ENCODE peak calls at places on chromosomes 6 and 20, in four cellular contexts. H is adrenal gland; I is astrocyte of the cerebellum; R is CD4-positive, CD25-positive, alpha-beta regulatory T cell. N is an unnamed sample.

GRCh38 chr20:36950432-36951197 is 893 bp downstream of the SAMHD1 start:
- DNase-seq in H (no peak), I (no peak), R (peak; percentile 49), N (no peak)

GRCh38 chr20:56710577-56711465 is 81.7 kb downstream of the TFAP2C start:
- DNase-seq in H (no peak), I (peak; percentile 18), R (no peak), N (peak; percentile 48)

GRCh38 chr20:50690979-50691584 is at the start of gene RIPOR3:
- DNase-seq in H (no peak), I (no peak), R (no peak), N (no peak)

GRCh38 chr6:143885116-143885515 is 20.8 kb downstream of the ZC2HC1B start:
- DNase-seq in H (no peak), I (no peak), R (no peak), N (no peak)

GRCh38 chr6:42450314-42451145 is 1.2 kb downstream of the TRERF1 start:
- DNase-seq in H (peak; percentile 32), I (no peak), R (no peak), N (no peak)

GRCh38 chr6:56292505-56293181 is 45.3 kb upstream of the COL21A1 start:
- DNase-seq in H (peak; percentile 41), I (peak; percentile 62), R (no peak), N (peak; percentile 71)

GRCh38 chr6:139839506-139840156 is 465.2 kb upstream of the CITED2 start:
- DNase-seq in H (peak; percentile 22), I (no peak), R (no peak), N (no peak)

GRCh38 chr6:138972226-138972665 is 15.8 kb downstream of the REPS1 start:
- DNase-seq in H (no peak), I (no peak), R (no peak), N (no peak)

GRCh38 chr6:24775520-24776058 is 852 bp downstream of the GMNN start:
- DNase-seq in H (no peak), I (peak; percentile 23), R (no peak), N (no peak)

GRCh38 chr6:151763303-151763702 is 44.2 kb upstream of the ESR1 start:
- DNase-seq in H (no peak), I (peak; percentile 38), R (no peak), N (no peak)

GRCh38 chr20:51366155-51366886 is 176.2 kb downstream of the NFATC2 start:
- DNase-seq in H (no peak), I (peak; percentile 99), R (no peak), N (peak; percentile 98)

GRCh38 chr6:147441751-147442150 is 66.7 kb upstream of the SAMD5 start:
- DNase-seq in H (no peak), I (no peak), R (no peak), N (no peak)

GRCh38 chr6:153048631-153049030 is 46.1 kb upstream of the MTRF1L start:
- DNase-seq in H (no peak), I (no peak), R (no peak), N (no peak)

GRCh38 chr6:111177131-111177530 is 89.8 kb downstream of the SLC16A10 start:
- DNase-seq in H (no peak), I (no peak), R (no peak), N (no peak)

GRCh38 chr6:20542927-20543602 is 8.8 kb downstream of the CDKAL1 start:
- DNase-seq in H (no peak), I (peak; percentile 92), R (no peak), N (peak; percentile 57)

GRCh38 chr20:62889411-62889810 is 27.8 kb upstream of the TCFL5 start:
- DNase-seq in H (no peak), I (no peak), R (no peak), N (no peak)

GRCh38 chr6:149895702-149896310 is 2.1 kb downstream of the RAET1E start:
- DNase-seq in H (peak; percentile 63), I (peak; percentile 43), R (peak; percentile 19), N (peak; percentile 65)

GRCh38 chr20:18428490-18429173 is 38.2 kb downstream of the DZANK1 start:
- DNase-seq in H (peak; percentile 23), I (no peak), R (no peak), N (peak; percentile 3)

GRCh38 chr6:12718025-12718424 is 1.5 kb downstream of the PHACTR1 start:
- DNase-seq in H (no peak), I (no peak), R (no peak), N (peak; percentile 10)

GRCh38 chr6:65259982-65260381 is 447.0 kb downstream of the EYS start:
- DNase-seq in H (no peak), I (no peak), R (no peak), N (no peak)

GRCh38 chr6:128327890-128328289 is 192.5 kb downstream of the PTPRK start:
- DNase-seq in H (no peak), I (no peak), R (peak; percentile 24), N (no peak)

GRCh38 chr6:90286884-90287488 is 9.7 kb downstream of the BACH2 start:
- DNase-seq in H (peak; percentile 22), I (no peak), R (peak; percentile 46), N (no peak)

GRCh38 chr20:50259705-50260479 is 69.3 kb downstream of the CEBPB start:
- DNase-seq in H (no peak), I (no peak), R (no peak), N (no peak)

GRCh38 chr20:54416770-54417169 is 58.6 kb upstream of the DOK5 start:
- DNase-seq in H (no peak), I (no peak), R (no peak), N (no peak)

GRCh38 chr6:3885262-3886036 is 36.3 kb downstream of the FAM50B start:
- DNase-seq in H (no peak), I (no peak), R (no peak), N (no peak)

GRCh38 chr6:42790549-42791181 is 8.8 kb downstream of the BICRAL start:
- DNase-seq in H (no peak), I (no peak), R (no peak), N (no peak)

GRCh38 chr6:84462697-84463096 is 235.3 kb upstream of the CEP162 start:
- DNase-seq in H (no peak), I (peak; percentile 28), R (no peak), N (no peak)

GRCh38 chr6:18823782-18824386 is 436.7 kb downstream of the RNF144B start:
- DNase-seq in H (no peak), I (no peak), R (no peak), N (peak; percentile 14)

GRCh38 chr20:44092551-44093248 is 94.3 kb downstream of the JPH2 start:
- DNase-seq in H (no peak), I (peak; percentile 40), R (peak; percentile 24), N (no peak)

GRCh38 chr6:35794536-35795452 is 2.3 kb downstream of the CLPS start:
- DNase-seq in H (no peak), I (no peak), R (no peak), N (no peak)

GRCh38 chr6:126076992-126077664 is 90.8 kb downstream of the TRMT11 start:
- DNase-seq in H (no peak), I (no peak), R (no peak), N (no peak)

GRCh38 chr20:9353916-9354276 is 160.5 kb upstream of the LAMP5 start:
- DNase-seq in H (no peak), I (no peak), R (no peak), N (no peak)

DNA sequence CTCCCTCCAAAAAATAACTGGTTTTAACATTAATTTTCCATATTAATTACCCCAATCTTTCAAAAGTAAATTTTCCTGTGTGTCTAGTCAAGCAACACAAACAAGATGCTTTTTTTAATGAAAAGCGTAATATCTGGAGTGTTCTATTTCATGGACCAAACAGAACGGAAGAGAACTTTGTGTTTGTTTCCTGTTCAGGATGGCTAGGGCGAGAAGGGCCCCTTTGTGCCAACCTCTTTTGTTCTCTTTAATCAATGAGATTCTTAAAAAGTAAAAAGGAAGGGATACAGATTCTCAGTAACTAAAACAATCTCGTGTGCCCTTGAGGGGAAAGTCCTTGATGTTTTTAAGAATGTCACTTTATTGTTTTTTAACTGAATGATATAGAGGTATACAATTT is 55.7 kb downstream of the GNAS start:
- DNase-seq in H (no peak), I (no peak), R (no peak), N (no peak)
- H3K4me3 ChIP-seq in H (no peak overlapping the region), I (no peak overlapping the region), R (peak overlapping the region; percentile 68), N (no peak overlapping the region)

GRCh38 chr6:277746-278145 is 14.5 kb upstream of the DUSP22 start:
- DNase-seq in H (no peak), I (no peak), R (no peak), N (no peak)
- H3K4me3 ChIP-seq in H (no peak overlapping the region), I (no peak overlapping the region), R (no peak overlapping the region), N (no peak overlapping the region)

DNA sequence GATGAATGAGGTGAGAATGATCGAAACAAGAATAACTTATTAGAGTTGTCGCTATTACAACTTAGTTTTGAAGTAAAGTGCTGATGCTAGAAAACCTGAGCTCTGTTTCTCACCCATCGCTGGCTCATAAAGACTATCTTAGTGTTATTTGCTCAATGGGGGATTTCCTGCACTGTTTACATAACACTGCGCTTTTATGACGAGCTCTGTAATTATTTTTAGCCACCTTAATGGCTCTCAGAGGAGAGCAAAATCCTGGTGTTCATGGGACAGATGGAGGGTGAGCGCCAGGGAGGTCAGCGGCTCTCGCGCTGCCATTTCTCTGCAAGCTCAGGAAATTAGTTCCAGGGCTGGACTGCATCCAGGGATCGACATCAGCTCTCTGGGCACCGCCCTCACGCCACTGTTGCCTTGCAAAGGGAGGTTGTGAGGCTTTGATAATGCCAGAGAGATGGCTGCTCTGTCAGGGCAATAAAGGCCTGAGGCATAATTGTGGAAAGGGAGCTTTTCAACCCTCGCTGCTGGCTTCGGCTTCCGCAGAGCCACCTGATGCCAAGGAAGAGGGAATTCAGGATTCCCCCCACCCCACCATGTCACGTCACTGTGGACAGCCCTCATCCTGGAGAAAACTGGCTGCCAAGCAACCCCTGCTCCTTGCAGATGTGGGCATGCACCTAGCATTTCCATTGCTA is 72.0 kb downstream of the DACT2 start:
- DNase-seq in H (no peak), I (no peak), R (no peak), N (no peak)
- H3K4me3 ChIP-seq in H (no peak overlapping the region), I (no peak overlapping the region), R (no peak overlapping the region), N (no peak overlapping the region)

DNA sequence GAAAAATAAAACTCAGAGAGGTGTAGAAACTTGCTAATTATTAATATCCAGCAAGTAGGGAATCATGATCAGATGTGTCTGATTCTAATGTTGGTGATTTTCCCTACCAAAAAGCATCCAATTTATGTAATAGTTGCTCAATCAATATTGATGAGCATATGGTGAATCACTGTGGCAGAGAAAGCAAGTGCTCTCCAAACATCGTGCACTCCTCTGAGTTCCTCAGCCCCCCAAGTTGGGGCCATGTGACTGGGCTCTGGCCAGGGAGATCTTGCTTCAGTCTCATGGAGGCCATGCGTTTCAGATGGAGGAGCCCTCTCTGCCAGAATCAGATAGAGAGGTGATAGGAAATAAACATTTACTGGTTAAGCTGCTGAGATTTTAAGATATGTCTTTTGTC is 133.2 kb upstream of the LY86 start:
- DNase-seq in H (no peak), I (no peak), R (no peak), N (no peak)
- H3K4me3 ChIP-seq in H (no peak overlapping the region), I (no peak overlapping the region), R (no peak overlapping the region), N (no peak overlapping the region)

GRCh38 chr6:105051941-105052471 is 95.1 kb downstream of the LIN28B start:
- DNase-seq in H (no peak), I (no peak), R (no peak), N (no peak)
- H3K4me3 ChIP-seq in H (no peak overlapping the region), I (no peak overlapping the region), R (no peak overlapping the region), N (no peak overlapping the region)

GRCh38 chr20:15422966-15423365 is 1085.6 kb upstream of the FLRT3 start:
- DNase-seq in H (no peak), I (no peak), R (no peak), N (no peak)
- H3K4me3 ChIP-seq in H (no peak overlapping the region), I (no peak overlapping the region), R (no peak overlapping the region), N (no peak overlapping the region)

N was measured in HFF-Myc.